ENCODE peak calls at places on chromosome 12, in four cellular contexts. One of them, this sample, is unnamed.
A peak's percentile ranks its signal among the peaks of the same experiment; 100 is the strongest.

GRCh38 chr12:21456291-21456780 is 18.9 kb downstream of the PYROXD1 start:
- DNase-seq in IMR-90: no peak
- DNase-seq in heart left ventricle: no peak
- DNase-seq in A549: no peak
- DNase-seq in this sample: no peak

GRCh38 chr12:53005215-53005985 is 856 bp upstream of the EIF4B start:
- DNase-seq in IMR-90: no peak
- DNase-seq in heart left ventricle: peak; percentile 20
- DNase-seq in A549: peak; percentile 33
- DNase-seq in this sample: peak; percentile 68

GRCh38 chr12:55822228-55822627 is 4.4 kb downstream of the ORMDL2 start:
- DNase-seq in IMR-90: no peak
- DNase-seq in heart left ventricle: no peak
- DNase-seq in A549: peak; percentile 44
- DNase-seq in this sample: no peak

GRCh38 chr12:82486524-82487235 is 128.4 kb downstream of the METTL25 start:
- DNase-seq in IMR-90: peak; percentile 28
- DNase-seq in heart left ventricle: no peak
- DNase-seq in A549: no peak
- DNase-seq in this sample: no peak

GRCh38 chr12:119512772-119513497 is 80.6 kb upstream of the TMEM233 start:
- DNase-seq in IMR-90: no peak
- DNase-seq in heart left ventricle: no peak
- DNase-seq in A549: no peak
- DNase-seq in this sample: no peak

GRCh38 chr12:34599530-34600513 is 577.5 kb downstream of the ALG10 start:
- DNase-seq in IMR-90: no peak
- DNase-seq in heart left ventricle: no peak
- DNase-seq in A549: no peak
- DNase-seq in this sample: peak; percentile 32

GRCh38 chr12:51171884-51172514 is 936 bp downstream of the TFCP2 start:
- DNase-seq in IMR-90: peak; percentile 48
- DNase-seq in heart left ventricle: no peak
- DNase-seq in A549: no peak
- DNase-seq in this sample: no peak

GRCh38 chr12:51028126-51028810 is 2.1 kb upstream of the SLC11A2 start:
- DNase-seq in IMR-90: peak; percentile 33
- DNase-seq in heart left ventricle: no peak
- DNase-seq in A549: peak; percentile 85
- DNase-seq in this sample: no peak

GRCh38 chr12:29552324-29552927 is 54.9 kb upstream of the OVCH1 start:
- DNase-seq in IMR-90: peak; percentile 61
- DNase-seq in heart left ventricle: peak; percentile 75
- DNase-seq in A549: peak; percentile 43
- DNase-seq in this sample: peak; percentile 74

GRCh38 chr12:79983969-79984629 is 49.2 kb upstream of the PPP1R12A start:
- DNase-seq in IMR-90: peak; percentile 48
- DNase-seq in heart left ventricle: no peak
- DNase-seq in A549: peak; percentile 33
- DNase-seq in this sample: no peak

GRCh38 chr12:2239376-2240010 is 186.7 kb downstream of the CACNA1C start:
- DNase-seq in IMR-90: peak; percentile 41
- DNase-seq in heart left ventricle: peak; percentile 74
- DNase-seq in A549: no peak
- DNase-seq in this sample: no peak

GRCh38 chr12:38906482-38907170 is 1.2 kb upstream of the CPNE8 start:
- DNase-seq in IMR-90: no peak
- DNase-seq in heart left ventricle: peak; percentile 89
- DNase-seq in A549: peak; percentile 88
- DNase-seq in this sample: peak; percentile 93

GRCh38 chr12:2925322-2925995 is 33.7 kb upstream of the TEAD4 start:
- DNase-seq in IMR-90: peak; percentile 54
- DNase-seq in heart left ventricle: no peak
- DNase-seq in A549: no peak
- DNase-seq in this sample: no peak

GRCh38 chr12:83015390-83016225 is 328.9 kb downstream of the TMTC2 start:
- DNase-seq in IMR-90: no peak
- DNase-seq in heart left ventricle: no peak
- DNase-seq in A549: no peak
- DNase-seq in this sample: peak; percentile 73

GRCh38 chr12:93813972-93814821 is 137.0 kb downstream of the CRADD start:
- DNase-seq in IMR-90: peak; percentile 94
- DNase-seq in heart left ventricle: peak; percentile 79
- DNase-seq in A549: no peak
- DNase-seq in this sample: peak; percentile 97

GRCh38 chr12:5395443-5396401 is 36.2 kb upstream of the NTF3 start:
- DNase-seq in IMR-90: no peak
- DNase-seq in heart left ventricle: no peak
- DNase-seq in A549: no peak
- DNase-seq in this sample: no peak

GRCh38 chr12:7695159-7695930 is at the start of gene GDF3:
- DNase-seq in IMR-90: no peak
- DNase-seq in heart left ventricle: peak; percentile 36
- DNase-seq in A549: no peak
- DNase-seq in this sample: no peak

GRCh38 chr12:91327889-91328288 is 145.3 kb upstream of the DCN start:
- DNase-seq in IMR-90: peak; percentile 15
- DNase-seq in heart left ventricle: no peak
- DNase-seq in A549: no peak
- DNase-seq in this sample: no peak

GRCh38 chr12:105025890-105026289 is 39.8 kb downstream of the NOPCHAP1 start:
- DNase-seq in IMR-90: peak; percentile 79
- DNase-seq in heart left ventricle: peak; percentile 48
- DNase-seq in A549: no peak
- DNase-seq in this sample: peak; percentile 76

GRCh38 chr12:123398177-123398916 is 14.4 kb downstream of the KMT5A start:
- DNase-seq in IMR-90: peak; percentile 37
- DNase-seq in heart left ventricle: peak; percentile 26
- DNase-seq in A549: no peak
- DNase-seq in this sample: peak; percentile 68

GRCh38 chr12:113756609-113757008 is 209.5 kb downstream of the RBM19 start:
- DNase-seq in IMR-90: no peak
- DNase-seq in heart left ventricle: no peak
- DNase-seq in A549: no peak
- DNase-seq in this sample: no peak

GRCh38 chr12:94033112-94033511 is 115.3 kb upstream of the PLXNC1 start:
- DNase-seq in IMR-90: no peak
- DNase-seq in heart left ventricle: no peak
- DNase-seq in A549: no peak
- DNase-seq in this sample: no peak

GRCh38 chr12:65532744-65533143 is 254.3 kb downstream of the MSRB3 start:
- DNase-seq in IMR-90: peak; percentile 85
- DNase-seq in heart left ventricle: no peak
- DNase-seq in A549: no peak
- DNase-seq in this sample: no peak

GRCh38 chr12:109678732-109679131 is 34.9 kb upstream of the FAM222A start:
- DNase-seq in IMR-90: no peak
- DNase-seq in heart left ventricle: no peak
- DNase-seq in A549: no peak
- DNase-seq in this sample: no peak

GRCh38 chr12:53300187-53300586 is 692 bp downstream of the MYG1 start:
- DNase-seq in IMR-90: peak; percentile 77
- DNase-seq in heart left ventricle: no peak
- DNase-seq in A549: peak; percentile 35
- DNase-seq in this sample: no peak

GRCh38 chr12:6234214-6234613 is 34.0 kb downstream of the CD9 start:
- DNase-seq in IMR-90: peak; percentile 61
- DNase-seq in heart left ventricle: no peak
- DNase-seq in A549: no peak
- DNase-seq in this sample: peak; percentile 24

GRCh38 chr12:108884116-108885012 is 4.5 kb downstream of the DAO start:
- DNase-seq in IMR-90: no peak
- DNase-seq in heart left ventricle: peak; percentile 58
- DNase-seq in A549: peak; percentile 66
- DNase-seq in this sample: no peak

GRCh38 chr12:127108360-127109215 is 1158.4 kb upstream of the TMEM132C start:
- DNase-seq in IMR-90: peak; percentile 42
- DNase-seq in heart left ventricle: peak; percentile 52
- DNase-seq in A549: peak; percentile 71
- DNase-seq in this sample: no peak

GRCh38 chr12:68222336-68222735 is 3.3 kb downstream of the IL26 start:
- DNase-seq in IMR-90: peak; percentile 58
- DNase-seq in heart left ventricle: no peak
- DNase-seq in A549: no peak
- DNase-seq in this sample: no peak

GRCh38 chr12:91836696-91837095 is 308.9 kb downstream of the BTG1 start:
- DNase-seq in IMR-90: no peak
- DNase-seq in heart left ventricle: no peak
- DNase-seq in A549: no peak
- DNase-seq in this sample: no peak

DNA sequence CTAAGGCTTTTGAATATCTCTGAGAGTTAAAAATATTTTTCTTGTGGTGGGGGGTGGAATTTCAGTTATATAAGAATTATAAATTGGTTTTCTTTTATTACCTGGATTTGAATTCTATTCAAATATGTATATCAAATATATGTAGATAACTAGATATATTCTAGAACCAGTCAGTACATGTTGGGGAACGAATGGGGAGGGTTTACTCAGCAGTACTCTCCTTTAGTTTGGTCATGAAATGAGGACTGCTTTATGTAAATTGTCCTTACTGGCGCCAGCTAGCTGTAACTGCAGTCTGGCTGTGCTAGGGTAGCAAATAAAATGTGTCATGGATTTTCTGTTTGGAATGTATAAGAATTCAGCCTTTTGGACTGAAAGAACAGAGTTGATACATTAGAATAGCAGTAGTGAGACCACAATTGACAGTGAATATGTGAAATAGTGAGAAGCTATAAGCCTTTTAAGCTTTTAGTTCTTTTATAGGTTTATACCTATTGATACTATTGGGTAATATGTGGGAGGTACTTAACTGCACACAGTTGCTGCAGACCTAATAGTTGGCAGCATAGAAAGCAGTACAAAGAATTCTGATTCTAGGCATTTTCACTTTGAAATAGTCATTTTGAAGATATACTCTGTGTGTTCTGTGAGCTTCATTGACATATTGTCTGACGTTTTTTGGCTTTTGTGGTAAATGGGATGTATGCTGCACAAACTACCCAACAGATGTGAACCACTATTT is 29.0 kb downstream of the ATF7IP start:
- DNase-seq in IMR-90: peak; percentile 84
- DNase-seq in heart left ventricle: no peak
- DNase-seq in A549: peak; percentile 83
- DNase-seq in this sample: no peak
- TF ChIP-seq CTCF in IMR-90: peak; percentile 11
- TF ChIP-seq CTCF in heart left ventricle: no peak
- TF ChIP-seq CTCF in A549: no peak
- TF ChIP-seq CTCF in this sample: peak; percentile 23

GRCh38 chr12:106580671-106581508 is 1.9 kb upstream of the RFX4 start:
- DNase-seq in IMR-90: no peak
- DNase-seq in heart left ventricle: no peak
- DNase-seq in A549: no peak
- DNase-seq in this sample: no peak
- H3K4me3 ChIP-seq in IMR-90: no peak overlapping the region
- H3K4me3 ChIP-seq in heart left ventricle: peak overlapping the region; percentile 28
- H3K4me3 ChIP-seq in A549: peak overlapping the region; percentile 38
- H3K4me3 ChIP-seq in this sample: peak overlapping the region; percentile 20

DNA sequence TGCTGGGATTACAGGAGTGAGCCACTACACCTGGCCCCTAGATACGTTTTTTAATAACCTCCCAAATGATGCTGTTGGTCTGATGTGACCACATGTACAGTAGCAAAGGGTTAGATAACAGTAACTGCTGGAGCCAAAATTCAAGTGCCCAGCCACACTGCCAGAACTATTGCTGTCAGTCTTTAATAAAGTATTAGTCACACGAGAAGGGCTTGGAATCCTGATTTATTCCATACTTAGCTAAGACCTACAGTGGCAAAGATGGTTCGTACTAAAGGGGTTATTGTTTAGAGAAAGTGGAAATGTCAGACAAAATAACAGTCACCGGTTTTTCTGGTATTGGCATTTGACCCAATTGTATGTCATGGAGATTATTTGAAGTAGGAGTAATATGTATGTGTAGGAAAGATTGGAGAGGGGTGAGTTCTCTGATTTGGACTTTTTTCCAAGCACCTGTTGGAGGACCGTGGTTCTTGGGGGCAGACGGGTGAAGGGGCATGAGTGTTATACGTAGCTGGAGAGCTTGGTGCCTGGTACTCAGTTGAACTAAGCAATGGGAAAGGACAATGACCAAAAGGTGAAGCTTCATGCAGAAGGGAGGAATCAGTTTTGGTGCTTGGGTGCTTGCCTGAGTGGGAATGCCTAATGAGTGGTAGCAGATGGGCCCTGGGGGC is 9.7 kb downstream of the TUBA1C start:
- DNase-seq in IMR-90: no peak
- DNase-seq in heart left ventricle: peak; percentile 41
- DNase-seq in A549: no peak
- DNase-seq in this sample: no peak
- TF ChIP-seq POLR2A in IMR-90: no peak
- TF ChIP-seq POLR2A in heart left ventricle: no peak
- TF ChIP-seq POLR2A in A549: no peak
- TF ChIP-seq POLR2A in this sample: no peak

GRCh38 chr12:124700810-124701594 is 133.6 kb upstream of the NCOR2 start:
- DNase-seq in IMR-90: peak; percentile 50
- DNase-seq in heart left ventricle: no peak
- DNase-seq in A549: peak; percentile 69
- DNase-seq in this sample: no peak
- TF ChIP-seq CTCF in IMR-90: no peak
- TF ChIP-seq CTCF in heart left ventricle: no peak
- TF ChIP-seq CTCF in A549: no peak
- TF ChIP-seq CTCF in this sample: no peak

This sample was measured in sigmoid colon.